ENCODE peak calls at places on chromosomes 7 and 10, in six cellular contexts. V is OCI-LY7; G is T-helper 9 cell; Q is activated CD8-positive, alpha-beta T cell treated with anti-CD3 and anti-CD28 coated beads for 36 hours; R is Right ventricle myocardium superior; Z is ovary. P is an unnamed sample.

GRCh38 chr10:62085821-62086220 is 182.8 kb downstream of the RTKN2 start:
- DNase-seq in V (no peak), G (no peak), Q (no peak), R (no peak), Z (no peak), P (no peak)

GRCh38 chr7:157499835-157500153 is 163.0 kb downstream of the DNAJB6 start:
- DNase-seq in V (no peak), G (no peak), Q (no peak), R (peak), Z (peak), P (no peak)

GRCh38 chr10:120415709-120416330 is 41.2 kb upstream of the PLPP4 start:
- DNase-seq in V (no peak), G (no peak), Q (no peak), R (no peak), Z (no peak), P (no peak)

GRCh38 chr10:32958992-32959703 is 1.1 kb upstream of the ITGB1 start:
- DNase-seq in V (no peak), G (no peak), Q (peak), R (no peak), Z (no peak), P (no peak)

GRCh38 chr10:21452203-21452602 is 73.3 kb downstream of the SKIDA1 start:
- DNase-seq in V (no peak), G (no peak), Q (no peak), R (no peak), Z (no peak), P (no peak)

GRCh38 chr7:134480202-134480601 is 21.3 kb upstream of the AKR1B1 start:
- DNase-seq in V (no peak), G (no peak), Q (no peak), R (no peak), Z (no peak), P (no peak)

GRCh38 chr7:75879771-75880184 is 944 bp downstream of the RHBDD2 start:
- DNase-seq in V (peak), G (no peak), Q (peak), R (no peak), Z (no peak), P (peak)

GRCh38 chr10:89516149-89516832 is 19.1 kb downstream of the SLC16A12 start:
- DNase-seq in V (no peak), G (no peak), Q (no peak), R (peak), Z (peak), P (no peak)

GRCh38 chr7:35699906-35700305 is 5.0 kb upstream of the HERPUD2 start:
- DNase-seq in V (no peak), G (no peak), Q (no peak), R (no peak), Z (no peak), P (no peak)

GRCh38 chr7:29022291-29022988 is 64.3 kb upstream of the TRIL start:
- DNase-seq in V (no peak), G (no peak), Q (no peak), R (no peak), Z (no peak), P (no peak)

GRCh38 chr7:157412021-157412443 is 75.2 kb downstream of the DNAJB6 start:
- DNase-seq in V (no peak), G (no peak), Q (peak), R (no peak), Z (no peak), P (no peak)

GRCh38 chr10:102713814-102714620 is at the start of gene ARL3:
- DNase-seq in V (peak), G (peak), Q (peak), R (peak), Z (peak), P (peak)

GRCh38 chr10:70561051-70561450 is 41.5 kb downstream of the PRF1 start:
- DNase-seq in V (no peak), G (no peak), Q (no peak), R (peak), Z (peak), P (no peak)

GRCh38 chr7:20298486-20298901 is 32.2 kb upstream of the ITGB8 start:
- DNase-seq in V (no peak), G (no peak), Q (no peak), R (no peak), Z (no peak), P (no peak)

GRCh38 chr7:782718-783449 is 49.4 kb upstream of the SUN1 start:
- DNase-seq in V (no peak), G (no peak), Q (no peak), R (peak), Z (no peak), P (no peak)

GRCh38 chr7:55534262-55534915 is 37.9 kb downstream of the VOPP1 start:
- DNase-seq in V (peak), G (peak), Q (peak), R (peak), Z (no peak), P (peak)

GRCh38 chr7:26898917-26899316 is 34.5 kb upstream of the SKAP2 start:
- DNase-seq in V (no peak), G (no peak), Q (no peak), R (no peak), Z (no peak), P (no peak)

GRCh38 chr10:104577861-104578480 is 63.1 kb upstream of the SORCS3 start:
- DNase-seq in V (no peak), G (no peak), Q (no peak), R (no peak), Z (no peak), P (no peak)

GRCh38 chr7:137715101-137715500 is 131.7 kb downstream of the DGKI start:
- DNase-seq in V (no peak), G (no peak), Q (no peak), R (no peak), Z (no peak), P (no peak)

GRCh38 chr7:21507627-21508343 is 35.1 kb upstream of the DNAH11 start:
- DNase-seq in V (peak), G (peak), Q (peak), R (no peak), Z (no peak), P (no peak)

GRCh38 chr7:49346200-49346899 is 422.0 kb downstream of the CDC14C start:
- DNase-seq in V (no peak), G (no peak), Q (no peak), R (no peak), Z (no peak), P (no peak)

GRCh38 chr10:3683560-3683959 is 101.4 kb downstream of the KLF6 start:
- DNase-seq in V (no peak), G (no peak), Q (no peak), R (no peak), Z (no peak), P (no peak)

GRCh38 chr7:158281441-158281840 is 306.2 kb downstream of the PTPRN2 start:
- DNase-seq in V (no peak), G (no peak), Q (no peak), R (no peak), Z (peak), P (no peak)

GRCh38 chr7:73308074-73308664 is 457 bp downstream of the NSUN5 start:
- DNase-seq in V (no peak), G (no peak), Q (no peak), R (no peak), Z (no peak), P (no peak)

GRCh38 chr7:75537731-75538130 is 45.6 kb downstream of the SPDYE5 start:
- DNase-seq in V (no peak), G (no peak), Q (no peak), R (no peak), Z (no peak), P (no peak)

P was measured in DND-41.